ENCODE peak calls at places on chromosomes 4 and X, in nine cellular contexts. X is CD4-positive, alpha-beta memory T cell; Y is mammary epithelial cell; G is tibial nerve; K is astrocyte; Z is esophagus squamous epithelium; W is K562; E is tibial artery; B is psoas muscle. U is an unnamed sample.

GRCh38 chrX:1108451-1109445 is 103.7 kb downstream of the CRLF2 start:
- DNase-seq in Y (no peak), K (no peak), G (no peak), X (no peak), W (no peak), Z (no peak), B (no peak), E (no peak), U (no peak)

GRCh38 chr4:65069177-65069576 is 601.1 kb downstream of the EPHA5 start:
- DNase-seq in Y (no peak), Z (no peak), B (no peak), W (no peak), G (no peak), X (no peak), E (no peak), K (no peak), U (no peak)

GRCh38 chr4:54322817-54323417 is 93.8 kb downstream of the PDGFRA start:
- DNase-seq in X (peak; percentile 40), Y (peak; percentile 57), B (peak; percentile 59), Z (no peak), E (peak; percentile 45), K (peak; percentile 20), W (peak; percentile 64), G (peak; percentile 25), U (no peak)

GRCh38 chrX:51496501-51497291 is at the start of gene NUDT11:
- DNase-seq in Z (no peak), G (peak; percentile 15), B (peak; percentile 57), E (peak; percentile 44), K (peak; percentile 54), Y (peak; percentile 71), W (peak; percentile 38), X (peak; percentile 15), U (no peak)

GRCh38 chrX:17803449-17803848 is 57.6 kb downstream of the RAI2 start:
- DNase-seq in B (no peak), G (no peak), Y (no peak), E (no peak), W (no peak), K (no peak), Z (no peak), X (no peak), U (no peak)

GRCh38 chr4:163404080-163404479 is 60.4 kb downstream of the NPY5R start:
- DNase-seq in W (no peak), Z (no peak), E (no peak), Y (no peak), K (no peak), X (no peak), B (no peak), G (no peak), U (no peak)

GRCh38 chrX:155056877-155057792 is 13.8 kb downstream of the CMC4 start:
- DNase-seq in E (peak; percentile 53), Y (peak; percentile 53), W (peak; percentile 74), K (peak; percentile 51), Z (no peak), X (peak; percentile 47), G (peak; percentile 37), B (peak; percentile 77), U (peak; percentile 37)

GRCh38 chrX:151987108-151987507 is 12.6 kb upstream of the GABRE start:
- DNase-seq in B (no peak), G (no peak), Y (no peak), X (no peak), K (no peak), E (no peak), Z (no peak), W (no peak), U (no peak)

GRCh38 chrX:68685722-68686683 is 38.5 kb downstream of the STARD8 start:
- DNase-seq in B (peak; percentile 73), E (no peak), K (peak; percentile 45), G (no peak), Y (peak; percentile 10), Z (peak; percentile 1), W (peak; percentile 61), X (no peak), U (no peak)

GRCh38 chr4:15682790-15683495 is 1.3 kb downstream of the FAM200B start:
- DNase-seq in K (no peak), W (no peak), Y (no peak), Z (no peak), G (no peak), E (no peak), B (no peak), X (no peak), U (no peak)

GRCh38 chr4:7933631-7934510 is 5.8 kb downstream of the AFAP1 start:
- DNase-seq in Z (no peak), Y (peak; percentile 31), W (no peak), G (no peak), E (no peak), X (no peak), B (no peak), K (peak; percentile 67), U (no peak)
- H3K4me1 ChIP-seq in Z (peaks cover 27% of the 10 kb centered on the region), Y (peaks cover 32% of the 10 kb centered on the region), W (peaks cover 2% of the 10 kb centered on the region), G (no peaks in the 10 kb centered on the region), E (peaks cover 34% of the 10 kb centered on the region), X (peaks cover 16% of the 10 kb centered on the region), B (no peaks in the 10 kb centered on the region), K (peaks cover 41% of the 10 kb centered on the region), U (peaks cover 11% of the 10 kb centered on the region)

DNA sequence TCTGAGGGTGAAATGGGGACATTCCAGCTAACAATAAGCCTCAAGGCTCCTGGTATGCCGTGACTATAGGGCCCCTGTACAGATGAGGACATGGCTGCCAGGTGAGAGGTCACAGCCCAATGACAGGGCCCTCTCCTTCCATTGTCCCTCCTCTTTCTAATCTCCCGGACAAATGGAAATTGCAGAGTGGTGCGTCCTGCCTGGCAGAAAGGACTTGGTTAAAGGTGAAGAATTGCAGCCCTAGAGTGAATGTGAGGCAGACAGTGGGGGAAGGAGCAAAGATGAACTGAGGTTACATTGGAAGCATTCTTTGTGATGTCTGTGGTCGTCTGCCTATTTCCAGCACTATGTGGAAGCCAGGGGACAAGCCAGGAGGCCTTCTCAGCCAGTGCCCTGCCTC is 6.7 kb upstream of the UCP1 start:
- DNase-seq in Z (no peak), G (no peak), Y (no peak), B (no peak), K (no peak), X (no peak), E (no peak), W (no peak), U (no peak)
- H3K27me3 ChIP-seq in Z (no peaks in the 10 kb centered on the region), G (no peaks in the 10 kb centered on the region), Y (peaks cover 25% of the 10 kb centered on the region), B (peaks cover 2% of the 10 kb centered on the region), K (peaks cover 42% of the 10 kb centered on the region), X (no peaks in the 10 kb centered on the region), E (no peaks in the 10 kb centered on the region), W (peaks cover 31% of the 10 kb centered on the region), U (peaks cover 2% of the 10 kb centered on the region)

DNA sequence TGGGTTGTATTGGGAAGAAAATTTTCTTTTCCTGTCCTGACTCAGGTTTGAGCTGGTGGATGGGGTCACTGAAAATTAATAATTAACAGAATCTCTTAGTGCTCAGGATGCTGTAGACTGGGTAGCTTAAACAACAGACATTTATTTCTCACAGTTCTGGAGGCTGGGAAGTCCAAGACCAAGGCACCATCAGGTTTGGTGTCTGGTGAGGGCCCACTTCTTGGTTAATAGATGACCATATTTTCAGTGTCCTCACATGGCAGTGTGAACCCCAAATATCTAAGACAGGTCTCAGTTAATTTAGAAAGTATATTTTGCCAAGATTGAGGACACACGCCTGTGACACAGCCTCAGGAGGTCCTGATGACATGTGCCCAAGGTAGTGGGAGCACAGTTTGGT is 31.1 kb downstream of the HERC6 start:
- DNase-seq in X (no peak), W (no peak), B (no peak), K (no peak), G (no peak), E (no peak), Y (no peak), Z (no peak), U (no peak)
- H3K4me3 ChIP-seq in X (no peak overlapping the region), W (no peak overlapping the region), B (no peak overlapping the region), K (no peak overlapping the region), G (no peak overlapping the region), E (no peak overlapping the region), Y (no peak overlapping the region), Z (no peak overlapping the region), U (no peak overlapping the region)

DNA sequence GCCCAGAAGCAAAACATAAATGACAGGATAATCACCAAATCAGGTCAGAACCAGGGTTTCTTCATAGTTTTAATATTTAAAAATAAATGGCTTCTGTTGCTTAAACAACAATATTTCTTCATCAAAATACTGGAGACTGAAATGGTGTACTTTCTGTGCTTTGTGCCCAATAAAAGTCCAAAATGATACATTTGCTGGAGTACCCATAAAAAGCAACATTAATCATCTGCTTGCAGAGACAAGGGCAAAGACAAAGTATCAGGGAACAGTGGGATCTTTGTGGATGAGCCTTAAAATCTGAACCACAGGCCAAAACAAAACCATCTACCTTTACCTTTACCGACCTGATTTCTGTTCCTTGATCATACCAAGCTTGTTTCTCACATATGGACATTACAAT is 683.9 kb upstream of the ATOH1 start:
- DNase-seq in X (no peak), W (no peak), G (no peak), B (no peak), Y (no peak), Z (no peak), E (no peak), K (no peak), U (no peak)
- H3K4me1 ChIP-seq in X (no peaks in the 10 kb centered on the region), W (no peaks in the 10 kb centered on the region), G (no peaks in the 10 kb centered on the region), B (no peaks in the 10 kb centered on the region), Y (no peaks in the 10 kb centered on the region), Z (no peaks in the 10 kb centered on the region), E (no peaks in the 10 kb centered on the region), K (no peaks in the 10 kb centered on the region), U (no peaks in the 10 kb centered on the region)

GRCh38 chr4:8129136-8129535 is 29.5 kb downstream of the ABLIM2 start:
- DNase-seq in W (no peak), G (no peak), X (no peak), Y (no peak), E (no peak), K (no peak), B (peak; percentile 38), Z (no peak), U (no peak)
- H3K27me3 ChIP-seq in W (peaks cover 95% of the 10 kb centered on the region), G (no peaks in the 10 kb centered on the region), X (no peaks in the 10 kb centered on the region), Y (peaks cover 1% of the 10 kb centered on the region), E (no peaks in the 10 kb centered on the region), K (peaks cover 14% of the 10 kb centered on the region), B (no peaks in the 10 kb centered on the region), Z (no peaks in the 10 kb centered on the region), U (no peaks in the 10 kb centered on the region)

GRCh38 chr4:189278559-189279165 is 662.0 kb upstream of the FRG1 start:
- DNase-seq in W (no peak), K (no peak), G (no peak), E (no peak), X (no peak), Z (no peak), B (no peak), Y (no peak), U (no peak)

DNA sequence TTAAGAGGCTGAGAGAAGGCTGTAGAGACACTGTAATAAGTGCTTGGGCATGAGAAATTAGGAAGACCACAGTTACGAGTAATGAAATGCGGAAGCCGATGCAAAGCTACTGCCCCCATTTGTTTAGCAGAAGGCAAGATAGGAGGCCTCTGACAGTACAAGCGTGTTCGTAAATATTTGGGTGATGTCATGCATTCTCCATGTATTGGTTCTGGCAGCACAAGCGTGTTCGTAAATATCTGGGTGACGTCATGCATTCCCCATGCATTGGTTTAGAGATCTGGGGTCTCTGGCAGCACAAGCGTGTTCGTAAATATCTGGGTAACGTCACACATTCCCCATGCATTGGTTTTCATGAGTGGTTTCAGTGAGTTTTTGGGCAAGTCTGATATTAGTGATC is 661.5 kb upstream of the FRG1 start:
- DNase-seq in K (no peak), B (no peak), W (no peak), X (no peak), Y (no peak), G (no peak), E (no peak), Z (no peak), U (no peak)
- H3K4me3 ChIP-seq in K (no peak overlapping the region), B (no peak overlapping the region), W (no peak overlapping the region), X (no peak overlapping the region), Y (no peak overlapping the region), G (no peak overlapping the region), E (no peak overlapping the region), Z (no peak overlapping the region), U (no peak overlapping the region)

GRCh38 chr4:139547979-139548378 is 8.0 kb downstream of the SETD7 start:
- DNase-seq in B (no peak), X (no peak), W (no peak), Z (no peak), E (no peak), G (no peak), K (no peak), Y (no peak), U (no peak)
- H3K4me1 ChIP-seq in B (peaks cover 57% of the 10 kb centered on the region), X (peaks cover 9% of the 10 kb centered on the region), W (no peaks in the 10 kb centered on the region), Z (peaks cover 21% of the 10 kb centered on the region), E (peaks cover 29% of the 10 kb centered on the region), G (peaks cover 18% of the 10 kb centered on the region), K (peaks cover 21% of the 10 kb centered on the region), Y (peaks cover 5% of the 10 kb centered on the region), U (no peaks in the 10 kb centered on the region)

U was measured in effector memory CD4-positive, alpha-beta T cell.